ENCODE peak calls at places on chromosomes 4 and X, in seven cellular contexts. F is SJSA1, I is hepatocyte, A is AG04449, E is heart right ventricle, P is body of pancreas, D is keratinocyte. Y is an unnamed sample.

GRCh38 chr4:25370242-25370641 is 6.8 kb upstream of the ANAPC4 start:
- DNase-seq in E (no peak), D (no peak), I (no peak), F (no peak), P (no peak), A (no peak), Y (no peak)

GRCh38 chr4:3681191-3681590 is 85.0 kb upstream of the ADRA2C start:
- DNase-seq in A (no peak), E (no peak), F (no peak), D (no peak), P (no peak), I (no peak), Y (no peak)

GRCh38 chrX:38923451-38923969 is 122.3 kb downstream of the MID1IP1 start:
- DNase-seq in P (peak), I (no peak), D (no peak), F (no peak), E (no peak), A (no peak), Y (no peak)

GRCh38 chr4:21697583-21697982 is 251.0 kb downstream of the KCNIP4 start:
- DNase-seq in I (peak), E (no peak), F (no peak), A (no peak), P (peak), D (no peak), Y (no peak)

GRCh38 chr4:149145803-149146202 is 669.8 kb downstream of the IQCM start:
- DNase-seq in P (no peak), D (no peak), I (no peak), E (no peak), A (no peak), F (peak), Y (no peak)

GRCh38 chr4:135240796-135241195 is 1039.2 kb upstream of the PABPC4L start:
- DNase-seq in E (no peak), P (no peak), D (no peak), I (peak), A (no peak), F (no peak), Y (no peak)

GRCh38 chrX:6644411-6644810 is 109.5 kb upstream of the VCX3A start:
- DNase-seq in F (no peak), A (no peak), E (no peak), I (no peak), D (no peak), P (no peak), Y (no peak)

GRCh38 chr4:168868044-168868855 is 141.8 kb downstream of the CBR4 start:
- DNase-seq in I (no peak), D (no peak), P (no peak), A (peak), F (peak), E (no peak), Y (no peak)

GRCh38 chr4:94852601-94853000 is 94.8 kb downstream of the BMPR1B start:
- DNase-seq in A (no peak), F (no peak), E (no peak), I (no peak), P (no peak), D (no peak), Y (no peak)

GRCh38 chr4:2071252-2071911 is 12.3 kb downstream of the NAT8L start:
- DNase-seq in P (peak), F (no peak), A (no peak), E (no peak), I (no peak), D (no peak), Y (no peak)

GRCh38 chr4:75345436-75345835 is 168.8 kb downstream of the RCHY1 start:
- DNase-seq in P (no peak), D (no peak), E (no peak), F (no peak), I (no peak), A (no peak), Y (no peak)

GRCh38 chrX:100410083-100410590 is at the start of gene PCDH19:
- DNase-seq in P (peak), I (peak), A (no peak), E (peak), D (no peak), F (no peak), Y (peak)

GRCh38 chr4:37967749-37968148 is 7.6 kb downstream of the PTTG2 start:
- DNase-seq in A (no peak), F (no peak), P (no peak), D (no peak), E (no peak), I (peak), Y (no peak)

GRCh38 chr4:162011039-162011438 is 152.8 kb downstream of the FSTL5 start:
- DNase-seq in P (no peak), F (no peak), A (no peak), I (no peak), D (no peak), E (no peak), Y (no peak)

GRCh38 chr4:115119804-115120352 is 6.5 kb upstream of the NDST4 start:
- DNase-seq in A (no peak), P (no peak), I (no peak), D (no peak), F (no peak), E (no peak), Y (no peak)

GRCh38 chr4:173014113-173014558 is 154.5 kb upstream of the GALNT7 start:
- DNase-seq in I (peak), P (no peak), A (no peak), D (no peak), E (peak), F (no peak), Y (no peak)

GRCh38 chr4:16516796-16517413 is 290.6 kb upstream of the TAPT1 start:
- DNase-seq in D (no peak), P (peak), I (peak), A (peak), E (peak), F (peak), Y (peak)

GRCh38 chrX:14832591-14832990 is 40.3 kb downstream of the FANCB start:
- DNase-seq in D (no peak), I (no peak), E (no peak), F (no peak), A (no peak), P (no peak), Y (no peak)

GRCh38 chrX:29453333-29453732 is 762.0 kb upstream of the MAGEB2 start:
- DNase-seq in D (no peak), I (no peak), P (no peak), E (no peak), A (no peak), F (no peak), Y (no peak)

GRCh38 chrX:23118163-23118562 is 118.4 kb downstream of the DDX53 start:
- DNase-seq in F (no peak), I (no peak), P (no peak), D (no peak), A (no peak), E (no peak), Y (no peak)

GRCh38 chr4:110271986-110272385 is 73.6 kb upstream of the ELOVL6 start:
- DNase-seq in E (no peak), I (no peak), D (no peak), P (no peak), A (no peak), F (no peak), Y (no peak)

GRCh38 chr4:99362768-99363167 is 10.2 kb upstream of the ADH1C start:
- DNase-seq in A (no peak), F (no peak), I (no peak), D (no peak), P (no peak), E (no peak), Y (no peak)

DNA sequence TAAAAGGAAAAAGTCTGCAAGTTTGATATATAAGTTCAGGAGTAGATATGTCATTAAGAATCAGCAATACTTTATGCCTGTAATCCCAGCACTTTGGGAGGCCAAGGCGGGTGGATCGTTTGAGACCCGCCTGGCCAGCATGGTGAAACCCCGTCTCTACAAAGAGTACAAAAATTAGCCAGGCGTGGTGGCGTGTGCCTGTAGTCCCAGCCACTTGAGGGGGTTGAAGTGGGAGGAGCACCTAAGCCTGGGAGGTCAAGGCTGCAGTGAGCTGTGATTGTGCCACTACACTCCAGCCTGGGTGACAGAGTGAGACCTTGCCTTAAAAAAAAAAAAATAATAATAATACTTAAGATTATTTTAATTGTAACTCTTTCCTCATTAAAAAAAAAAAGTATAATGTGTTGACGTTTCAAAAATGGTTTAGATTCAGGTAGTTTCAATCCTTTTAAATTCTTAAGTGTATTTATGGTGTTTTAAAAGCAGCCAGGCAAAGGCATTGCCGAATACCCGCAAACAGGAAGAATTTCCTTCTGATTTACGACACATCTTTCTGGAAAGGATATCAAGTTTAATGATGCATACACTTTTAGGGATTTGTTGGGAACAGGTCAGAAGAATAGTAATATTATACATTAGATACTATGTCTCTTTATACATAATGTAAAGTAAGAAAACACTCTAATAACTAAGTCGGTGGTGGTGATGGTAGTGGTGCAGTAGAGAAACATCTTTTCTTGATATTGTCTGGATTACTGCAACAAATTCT is 80.9 kb downstream of the KDM6A start:
- DNase-seq in E (no peak), P (no peak), I (no peak), D (no peak), A (no peak), F (no peak), Y (no peak)
- H3K4me3 ChIP-seq in E (no peak), P (no peak), I (no peak), D (peak), A (no peak), F (no peak), Y (no peak)

DNA sequence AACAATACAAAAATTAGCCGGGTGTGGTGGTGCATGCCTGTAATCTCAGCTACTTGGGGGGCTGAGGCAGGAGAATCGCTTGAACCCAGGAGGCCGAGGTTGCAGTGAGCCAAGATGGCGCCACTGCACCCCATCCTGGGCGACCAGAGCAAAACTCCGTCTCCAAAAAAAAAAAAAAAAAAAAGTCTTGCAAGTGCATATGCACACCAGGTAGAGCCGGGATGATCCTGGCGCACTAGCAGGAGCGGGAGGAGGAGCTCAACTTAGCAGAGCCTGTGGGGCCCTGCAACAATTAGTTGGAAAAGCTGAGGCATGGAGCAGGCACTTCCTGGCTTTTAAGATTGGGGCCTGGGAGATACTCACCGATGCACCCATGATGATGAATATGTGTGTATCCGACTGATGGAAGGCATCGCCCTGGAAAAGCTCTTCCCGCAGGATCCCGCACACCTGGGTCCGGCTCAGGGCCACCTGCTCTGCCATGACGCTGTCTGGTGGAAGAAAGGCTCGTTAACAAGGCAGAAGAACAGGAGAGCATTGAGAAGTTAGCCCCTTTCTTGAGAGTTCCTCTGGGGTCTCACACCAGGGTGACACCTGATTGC is 872 bp downstream of the G6PD start:
- DNase-seq in F (no peak), P (no peak), A (no peak), D (no peak), I (no peak), E (no peak), Y (no peak)
- H3K4me3 ChIP-seq in F (peak), P (no peak), A (peak), D (peak), I (no peak), E (peak), Y (peak)

GRCh38 chrX:119389854-119390501 is 9.2 kb upstream of the SLC25A43 start:
- DNase-seq in P (no peak), A (no peak), E (no peak), D (no peak), I (no peak), F (peak), Y (no peak)
- H3K4me3 ChIP-seq in P (no peak), A (no peak), E (no peak), D (no peak), I (no peak), F (peak), Y (no peak)

GRCh38 chrX:56764153-56764974 is 35.3 kb downstream of the NBDY start:
- DNase-seq in P (peak), A (no peak), D (no peak), F (peak), I (peak), E (peak), Y (peak)
- H3K4me3 ChIP-seq in P (peak), A (no peak), D (peak), F (no peak), I (no peak), E (peak), Y (no peak)

DNA sequence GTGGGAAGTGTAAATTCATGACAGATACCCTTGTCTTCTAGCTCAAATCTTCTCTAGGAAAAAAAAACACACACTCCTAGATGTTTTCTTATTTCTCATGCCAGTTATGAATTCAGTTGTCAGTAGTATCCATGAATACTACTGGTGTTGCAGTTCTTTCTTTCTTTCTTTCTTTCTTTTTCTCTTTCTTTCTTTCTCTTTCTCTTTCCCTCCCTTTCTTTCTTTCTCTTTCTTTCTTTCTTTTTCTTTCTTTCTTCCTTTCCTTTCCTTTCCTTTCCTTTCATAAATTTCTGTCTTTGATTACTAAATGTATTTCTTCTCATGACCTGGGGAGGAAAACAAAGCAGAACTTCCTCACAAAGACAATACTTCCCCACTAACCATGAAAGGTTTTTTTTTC is 253.8 kb downstream of the PCDH7 start:
- DNase-seq in D (no peak), I (no peak), P (no peak), E (no peak), A (no peak), F (no peak), Y (no peak)
- H3K4me3 ChIP-seq in D (no peak), I (no peak), P (no peak), E (no peak), A (no peak), F (no peak), Y (no peak)

DNA sequence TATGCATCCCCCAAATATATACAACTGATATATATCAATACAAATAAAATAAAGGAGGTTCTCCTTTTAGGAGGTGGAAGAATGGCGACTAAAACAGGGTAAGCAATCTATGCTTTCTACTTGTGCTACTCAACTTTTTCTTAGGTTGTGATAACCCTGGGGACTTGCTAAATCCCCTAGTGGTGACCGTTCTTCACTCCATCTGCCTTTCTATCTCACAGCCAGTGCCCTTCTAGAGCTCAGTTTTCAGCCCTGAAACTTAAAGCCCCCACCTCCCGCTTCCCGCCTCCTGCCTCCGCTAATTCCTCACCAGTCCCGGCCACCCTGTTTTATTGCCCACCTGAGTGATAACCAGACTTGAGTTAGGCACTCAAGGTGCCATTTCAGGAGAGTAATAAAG is 15.5 kb upstream of the ESX1 start:
- DNase-seq in F (no peak), A (no peak), P (no peak), D (no peak), E (no peak), I (no peak), Y (no peak)
- H3K4me3 ChIP-seq in F (no peak), A (no peak), P (no peak), D (no peak), E (no peak), I (no peak), Y (no peak)

GRCh38 chr4:107742791-107743190 is 22.8 kb upstream of the PAPSS1 start:
- DNase-seq in D (no peak), A (no peak), E (no peak), P (no peak), F (no peak), I (no peak), Y (no peak)
- H3K4me3 ChIP-seq in D (no peak), A (no peak), E (no peak), P (no peak), F (no peak), I (no peak), Y (no peak)

GRCh38 chr4:78721739-78722138 is 54.4 kb upstream of the BMP2K start:
- DNase-seq in I (no peak), E (no peak), P (no peak), F (no peak), A (no peak), D (no peak), Y (no peak)
- H3K4me3 ChIP-seq in I (no peak), E (no peak), P (no peak), F (no peak), A (no peak), D (no peak), Y (no peak)